ENCODE peak calls at places on chromosomes 7 and 10, in ten cellular contexts. D is IMR-90, U is uterus, X is dorsolateral prefrontal cortex, E is ovary, S is GM12878, B is tibial artery, V is brain microvascular endothelial cell, Q is fibroblast of lung, A is prostate gland. W is an unnamed sample.

GRCh38 chr7:106731637-106732036 is 70.7 kb upstream of the CCDC71L start:
- DNase-seq in U (no peak), Q (peak), A (no peak), B (no peak), S (no peak), E (no peak), D (no peak), V (no peak), X (no peak), W (no peak)

GRCh38 chr7:45700556-45700955 is 126.4 kb downstream of the ADCY1 start:
- DNase-seq in V (no peak), A (no peak), U (peak), E (peak), D (no peak), X (peak), S (no peak), B (no peak), Q (no peak), W (no peak)

GRCh38 chr7:48112431-48113165 is 23.5 kb downstream of the UPP1 start:
- DNase-seq in A (no peak), U (no peak), D (peak), Q (peak), B (no peak), V (no peak), E (no peak), X (no peak), S (no peak), W (no peak)

GRCh38 chr10:50497758-50498157 is 126.0 kb downstream of the SGMS1 start:
- DNase-seq in E (no peak), B (no peak), X (no peak), Q (peak), V (peak), S (peak), U (no peak), A (no peak), D (peak), W (no peak)

GRCh38 chr7:98748090-98748489 is 121.7 kb downstream of the TMEM130 start:
- DNase-seq in X (no peak), Q (no peak), D (no peak), E (no peak), U (no peak), V (no peak), S (no peak), A (no peak), B (no peak), W (no peak)

GRCh38 chr10:86044029-86044428 is 322.6 kb downstream of the GRID1 start:
- DNase-seq in U (no peak), D (no peak), S (no peak), B (no peak), V (no peak), E (no peak), X (no peak), A (no peak), Q (no peak), W (no peak)

GRCh38 chr10:119177708-119178370 is 773 bp downstream of the PRDX3 start:
- DNase-seq in S (no peak), V (peak), X (no peak), U (no peak), Q (no peak), E (no peak), A (no peak), B (no peak), D (no peak), W (no peak)

GRCh38 chr10:91410638-91411367 is 659 bp downstream of the HECTD2 start:
- DNase-seq in U (peak), E (peak), A (peak), V (peak), X (no peak), B (no peak), Q (peak), S (no peak), D (peak), W (no peak)

GRCh38 chr10:22850541-22850940 is 77.3 kb upstream of the ARMC3 start:
- DNase-seq in Q (no peak), U (no peak), S (no peak), B (no peak), X (no peak), D (no peak), A (no peak), E (no peak), V (no peak), W (no peak)

GRCh38 chr7:137003071-137003470 is 134.6 kb downstream of the CHRM2 start:
- DNase-seq in V (no peak), D (no peak), E (no peak), B (no peak), X (no peak), Q (no peak), A (no peak), S (no peak), U (no peak), W (no peak)

GRCh38 chr7:150972746-150973145 is 5.4 kb downstream of the KCNH2 start:
- DNase-seq in V (no peak), B (no peak), X (no peak), Q (no peak), E (no peak), D (no peak), A (no peak), U (no peak), S (no peak), W (no peak)

GRCh38 chr10:88791924-88792323 is 10.6 kb upstream of the LIPM start:
- DNase-seq in B (no peak), E (no peak), D (peak), X (no peak), U (no peak), V (peak), Q (no peak), A (no peak), S (peak), W (no peak)

GRCh38 chr10:52855546-52856325 is 83.2 kb upstream of the MBL2 start:
- DNase-seq in V (no peak), D (no peak), B (no peak), U (no peak), S (no peak), E (no peak), X (no peak), Q (peak), A (no peak), W (no peak)

GRCh38 chr7:46569117-46569433 is 648.0 kb upstream of the IGFBP3 start:
- DNase-seq in B (no peak), S (no peak), X (no peak), A (no peak), E (no peak), U (no peak), V (no peak), D (no peak), Q (no peak), W (no peak)

GRCh38 chr7:135970682-135971365 is 6.3 kb downstream of the MTPN start:
- DNase-seq in X (no peak), U (no peak), V (no peak), D (no peak), E (no peak), B (no peak), S (peak), A (no peak), Q (no peak), W (no peak)

GRCh38 chr7:150451833-150452431 is 1.5 kb downstream of the GIMAP8 start:
- DNase-seq in D (no peak), U (no peak), Q (no peak), B (no peak), S (no peak), X (no peak), V (no peak), E (no peak), A (no peak), W (no peak)

GRCh38 chr7:34612671-34613070 is 45.3 kb upstream of the NPSR1 start:
- DNase-seq in X (no peak), A (no peak), V (no peak), U (no peak), D (no peak), B (no peak), S (no peak), Q (no peak), E (no peak), W (peak)

GRCh38 chr7:105678811-105679495 is 97.7 kb upstream of the EFCAB10 start:
- DNase-seq in D (peak), X (peak), Q (peak), B (peak), U (peak), V (no peak), E (peak), A (peak), S (no peak), W (no peak)

GRCh38 chr10:84822926-84823325 is 494.5 kb downstream of the CCSER2 start:
- DNase-seq in V (no peak), B (no peak), Q (no peak), S (no peak), D (no peak), E (no peak), A (no peak), U (no peak), X (no peak), W (no peak)

GRCh38 chr7:51010534-51010933 is 227.8 kb upstream of the GRB10 start:
- DNase-seq in B (no peak), D (no peak), E (no peak), V (no peak), U (no peak), S (no peak), Q (no peak), X (no peak), A (no peak), W (no peak)

GRCh38 chr7:747186-747585 is 20.1 kb upstream of the PRKAR1B start:
- DNase-seq in Q (no peak), V (no peak), D (no peak), X (no peak), B (peak), U (no peak), A (no peak), E (no peak), S (no peak), W (no peak)

GRCh38 chr10:24681476-24682088 is 42.1 kb downstream of the ARHGAP21 start:
- DNase-seq in D (no peak), X (no peak), U (no peak), B (no peak), E (no peak), S (no peak), V (no peak), Q (peak), A (peak), W (no peak)

GRCh38 chr7:114084381-114085312 is 165.8 kb upstream of the PPP1R3A start:
- DNase-seq in V (no peak), E (peak), S (no peak), Q (peak), D (no peak), U (peak), B (no peak), A (peak), X (peak), W (no peak)

GRCh38 chr7:150340024-150340749 is 1.2 kb downstream of the RARRES2 start:
- DNase-seq in B (peak), D (peak), S (no peak), X (no peak), A (no peak), E (peak), V (no peak), Q (peak), U (peak), W (no peak)

GRCh38 chr7:140719711-140720110 is 23.2 kb downstream of the NDUFB2 start:
- DNase-seq in E (no peak), U (no peak), D (peak), Q (peak), S (peak), A (no peak), B (no peak), V (no peak), X (no peak), W (peak)
- TF ChIP-seq CTCF in E (no peak), U (no peak), D (no peak), Q (no peak), S (no peak), A (no peak), B (no peak), V (no peak), X (no peak), W (no peak)

GRCh38 chr10:124596914-124597676 is 135.5 kb downstream of the LHPP start:
- DNase-seq in D (no peak), V (no peak), A (no peak), X (peak), U (no peak), S (no peak), Q (no peak), E (no peak), B (no peak), W (no peak)
- H3K4me3 ChIP-seq in D (no peak), V (no peak), A (no peak), X (no peak), U (no peak), S (no peak), Q (no peak), E (no peak), B (no peak), W (no peak)

GRCh38 chr10:14556285-14556956 is 218.3 kb downstream of the FAM107B start:
- DNase-seq in A (no peak), U (no peak), E (no peak), X (no peak), S (peak), B (no peak), D (peak), Q (peak), V (peak), W (no peak)
- TF ChIP-seq CTCF in A (no peak), U (no peak), E (no peak), X (peak), S (peak), B (no peak), D (peak), Q (no peak), V (peak), W (peak)

GRCh38 chr10:75449320-75450061 is 18.1 kb downstream of the LRMDA start:
- DNase-seq in D (no peak), V (no peak), E (no peak), X (no peak), U (no peak), Q (no peak), B (no peak), A (no peak), S (no peak), W (no peak)

GRCh38 chr10:75450062-75450429 is 18.6 kb downstream of the LRMDA start:
- DNase-seq in B (no peak), A (no peak), X (no peak), Q (no peak), U (no peak), E (no peak), D (no peak), S (no peak), V (no peak), W (no peak)

GRCh38 chr10:75452997-75453396 is 21.6 kb downstream of the LRMDA start:
- DNase-seq in E (no peak), X (no peak), D (no peak), U (no peak), A (no peak), B (no peak), V (no peak), S (no peak), Q (no peak), W (no peak)

GRCh38 chr10:75450654-75451419 is 19.4 kb downstream of the LRMDA start:
- DNase-seq in V (no peak), A (no peak), S (no peak), B (no peak), D (no peak), Q (no peak), E (no peak), U (no peak), X (no peak), W (no peak)

DNA sequence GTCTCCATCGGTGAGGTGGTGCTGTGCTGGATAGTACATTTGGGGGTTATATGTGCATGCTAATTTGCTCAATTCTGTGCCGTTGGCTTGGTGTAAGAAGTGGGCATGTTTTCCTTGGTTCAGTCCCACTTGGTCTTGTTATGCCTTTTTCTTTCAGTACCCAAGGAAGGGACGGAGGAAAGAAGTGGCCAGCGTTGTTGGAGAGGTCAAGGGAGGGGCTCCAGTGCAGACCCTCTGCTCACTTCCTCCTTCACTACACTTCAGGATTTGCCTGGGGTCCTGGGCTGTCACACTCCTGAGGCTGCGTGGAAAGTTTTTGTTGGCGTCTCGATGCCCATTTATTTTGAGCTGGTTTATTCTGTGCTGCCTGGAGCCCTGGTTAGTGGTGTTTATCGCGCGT is 20.5 kb downstream of the LRMDA start:
- DNase-seq in D (no peak), B (no peak), S (no peak), X (no peak), E (no peak), Q (no peak), V (no peak), A (no peak), U (no peak), W (no peak)
- H3K4me3 ChIP-seq in D (no peak), B (peak), S (no peak), X (peak), E (no peak), Q (peak), V (peak), A (no peak), U (no peak), W (no peak)

GRCh38 chr7:131861620-131862346 is 305.4 kb upstream of the PODXL start:
- DNase-seq in S (no peak), D (peak), B (no peak), A (no peak), V (no peak), Q (peak), E (no peak), X (no peak), U (no peak), W (peak)
- TF ChIP-seq CTCF in S (no peak), D (no peak), B (no peak), A (no peak), V (no peak), Q (no peak), E (no peak), X (no peak), U (no peak), W (peak)

DNA sequence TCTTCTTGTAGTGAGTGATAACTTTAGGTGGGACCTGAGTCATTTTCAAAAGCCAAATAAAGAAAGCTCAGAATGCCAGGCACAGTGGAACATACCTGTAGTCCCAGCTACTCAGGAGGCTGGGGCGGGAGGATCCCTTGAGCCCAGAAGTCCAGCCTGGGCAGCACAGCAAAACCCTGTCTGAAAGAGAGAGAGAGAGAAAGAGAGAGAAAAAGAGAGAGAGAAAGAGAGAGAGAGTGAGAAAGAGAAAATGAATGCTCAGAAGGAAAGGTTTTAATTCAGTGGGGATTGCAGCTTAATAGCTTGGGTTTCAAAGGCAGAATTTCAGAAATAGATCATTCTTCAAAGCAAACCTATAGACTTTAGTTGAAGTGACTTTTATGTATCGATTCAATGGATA is 25.7 kb downstream of the GPNMB start:
- DNase-seq in Q (no peak), S (no peak), D (no peak), A (no peak), X (no peak), B (no peak), E (no peak), U (no peak), V (no peak), W (no peak)
- H3K4me3 ChIP-seq in Q (no peak), S (no peak), D (no peak), A (no peak), X (no peak), B (no peak), E (no peak), U (no peak), V (no peak), W (no peak)

GRCh38 chr7:37570145-37570544 is 113.4 kb upstream of the GPR141 start:
- DNase-seq in V (no peak), A (no peak), E (no peak), Q (no peak), D (no peak), U (no peak), B (no peak), S (no peak), X (no peak), W (no peak)
- TF ChIP-seq CTCF in V (no peak), A (no peak), E (no peak), Q (no peak), D (no peak), U (no peak), B (no peak), S (no peak), X (no peak), W (no peak)

GRCh38 chr7:91109200-91109599 is 155.0 kb upstream of the FZD1 start:
- DNase-seq in A (no peak), U (no peak), D (no peak), E (no peak), B (no peak), V (no peak), S (no peak), Q (no peak), X (no peak), W (no peak)
- H3K4me3 ChIP-seq in A (no peak), U (no peak), D (no peak), E (no peak), B (no peak), V (no peak), S (no peak), Q (no peak), X (no peak), W (no peak)

DNA sequence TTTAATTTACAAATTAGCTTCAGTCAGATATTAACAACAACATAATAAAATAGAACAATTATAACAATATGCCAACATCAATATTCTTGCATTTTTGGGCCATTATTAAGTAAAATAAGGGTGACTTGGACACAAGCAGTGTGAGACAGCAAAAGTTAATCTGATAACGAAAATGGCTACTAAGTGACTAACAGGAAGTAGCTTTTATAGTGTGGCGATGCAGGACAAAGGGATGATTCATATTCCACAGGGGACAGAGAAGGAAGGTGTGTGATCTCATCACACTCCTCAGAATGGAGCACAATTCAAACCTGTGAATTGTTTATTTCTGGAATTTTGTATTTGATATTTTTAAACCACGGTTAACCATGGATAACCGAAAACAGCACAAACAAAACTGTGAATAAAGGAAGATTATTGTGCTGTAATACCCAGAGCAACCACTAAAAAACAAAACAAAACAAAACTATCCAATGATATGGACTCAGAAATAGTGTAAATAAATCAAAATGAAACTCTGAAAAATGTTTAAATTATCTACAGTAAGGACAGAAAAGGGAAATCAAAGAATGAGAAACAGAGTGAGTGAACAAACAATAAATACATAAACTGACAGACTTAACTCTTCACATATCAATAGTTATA is 66.9 kb upstream of the TFEC start:
- DNase-seq in B (no peak), U (no peak), A (no peak), V (peak), X (no peak), E (no peak), Q (peak), D (peak), S (no peak), W (peak)
- TF ChIP-seq CTCF in B (no peak), U (no peak), A (no peak), V (no peak), X (no peak), E (no peak), Q (no peak), D (no peak), S (peak), W (peak)